ENCODE peak calls at places on chromosomes 3 and 15, in four cellular contexts. One of them, this sample, is unnamed.

GRCh38 chr3:98557324-98558010 is 25.7 kb downstream of the GPR15 start:
- DNase-seq in HEK293T: no peak
- DNase-seq in HepG2: no peak
- DNase-seq in K562: no peak
- DNase-seq in this sample: no peak

GRCh38 chr3:52186729-52187128 is 11.2 kb upstream of the ALAS1 start:
- DNase-seq in HEK293T: no peak
- DNase-seq in HepG2: no peak
- DNase-seq in K562: no peak
- DNase-seq in this sample: no peak

GRCh38 chr3:53028641-53029040 is 17.2 kb downstream of the SFMBT1 start:
- DNase-seq in HEK293T: no peak
- DNase-seq in HepG2: no peak
- DNase-seq in K562: no peak
- DNase-seq in this sample: no peak

GRCh38 chr15:24292837-24293236 is 382.7 kb upstream of the NPAP1 start:
- DNase-seq in HEK293T: no peak
- DNase-seq in HepG2: no peak
- DNase-seq in K562: no peak
- DNase-seq in this sample: no peak

GRCh38 chr3:133663569-133664313 is 2.0 kb upstream of the TOPBP1 start:
- DNase-seq in HEK293T: peak; percentile 63
- DNase-seq in HepG2: peak; percentile 82
- DNase-seq in K562: peak; percentile 39
- DNase-seq in this sample: no peak

GRCh38 chr3:39237012-39237411 is 42.8 kb downstream of the CX3CR1 start:
- DNase-seq in HEK293T: no peak
- DNase-seq in HepG2: no peak
- DNase-seq in K562: no peak
- DNase-seq in this sample: no peak

GRCh38 chr15:55916666-55917409 is 76.6 kb downstream of the NEDD4 start:
- DNase-seq in HEK293T: no peak
- DNase-seq in HepG2: no peak
- DNase-seq in K562: no peak
- DNase-seq in this sample: no peak

GRCh38 chr15:73600413-73601050 is 32.7 kb downstream of the NPTN start:
- DNase-seq in HEK293T: no peak
- DNase-seq in HepG2: no peak
- DNase-seq in K562: no peak
- DNase-seq in this sample: no peak

GRCh38 chr3:48662753-48663488 is at the start of gene CELSR3:
- DNase-seq in HEK293T: peak; percentile 69
- DNase-seq in HepG2: peak; percentile 69
- DNase-seq in K562: peak; percentile 46
- DNase-seq in this sample: peak; percentile 89

GRCh38 chr15:40100133-40100946 is 8.3 kb downstream of the BMF start:
- DNase-seq in HEK293T: no peak
- DNase-seq in HepG2: no peak
- DNase-seq in K562: no peak
- DNase-seq in this sample: no peak

GRCh38 chr3:14472471-14473351 is 67.4 kb downstream of the GRIP2 start:
- DNase-seq in HEK293T: no peak
- DNase-seq in HepG2: peak; percentile 20
- DNase-seq in K562: no peak
- DNase-seq in this sample: no peak

GRCh38 chr3:57572096-57572495 is 16.0 kb downstream of the PDE12 start:
- DNase-seq in HEK293T: no peak
- DNase-seq in HepG2: no peak
- DNase-seq in K562: no peak
- DNase-seq in this sample: no peak

GRCh38 chr3:40363681-40364080 is 23.3 kb upstream of the ENTPD3 start:
- DNase-seq in HEK293T: no peak
- DNase-seq in HepG2: no peak
- DNase-seq in K562: no peak
- DNase-seq in this sample: no peak

GRCh38 chr3:122514123-122515019 is at the start of gene KPNA1:
- DNase-seq in HEK293T: peak; percentile 94
- DNase-seq in HepG2: peak; percentile 76
- DNase-seq in K562: peak; percentile 83
- DNase-seq in this sample: peak; percentile 81

GRCh38 chr3:178562143-178562868 is 26.1 kb downstream of the KCNMB2 start:
- DNase-seq in HEK293T: no peak
- DNase-seq in HepG2: no peak
- DNase-seq in K562: no peak
- DNase-seq in this sample: no peak

GRCh38 chr3:177250108-177250507 is 52.8 kb upstream of the TBL1XR1 start:
- DNase-seq in HEK293T: no peak
- DNase-seq in HepG2: no peak
- DNase-seq in K562: no peak
- DNase-seq in this sample: no peak

GRCh38 chr3:98038876-98039275 is 3.8 kb upstream of the GABRR3 start:
- DNase-seq in HEK293T: no peak
- DNase-seq in HepG2: no peak
- DNase-seq in K562: no peak
- DNase-seq in this sample: no peak

GRCh38 chr3:190074817-190075216 is 45.9 kb downstream of the P3H2 start:
- DNase-seq in HEK293T: no peak
- DNase-seq in HepG2: no peak
- DNase-seq in K562: no peak
- DNase-seq in this sample: no peak

GRCh38 chr3:7999363-7999762 is 502.3 kb upstream of the LMCD1 start:
- DNase-seq in HEK293T: no peak
- DNase-seq in HepG2: no peak
- DNase-seq in K562: no peak
- DNase-seq in this sample: peak; percentile 49

GRCh38 chr15:95326689-95327525 is 1003.6 kb upstream of the NR2F2 start:
- DNase-seq in HEK293T: peak; percentile 69
- DNase-seq in HepG2: no peak
- DNase-seq in K562: no peak
- DNase-seq in this sample: peak; percentile 58

GRCh38 chr15:41692049-41692448 is 31.8 kb downstream of the MGA start:
- DNase-seq in HEK293T: no peak
- DNase-seq in HepG2: no peak
- DNase-seq in K562: no peak
- DNase-seq in this sample: no peak

GRCh38 chr3:46746711-46747110 is 29.0 kb upstream of the PRSS50 start:
- DNase-seq in HEK293T: no peak
- DNase-seq in HepG2: no peak
- DNase-seq in K562: no peak
- DNase-seq in this sample: no peak

GRCh38 chr3:4736284-4736861 is 242.9 kb upstream of the BHLHE40 start:
- DNase-seq in HEK293T: no peak
- DNase-seq in HepG2: no peak
- DNase-seq in K562: no peak
- DNase-seq in this sample: no peak

GRCh38 chr15:39859609-39860008 is 60.5 kb downstream of the GPR176 start:
- DNase-seq in HEK293T: no peak
- DNase-seq in HepG2: no peak
- DNase-seq in K562: no peak
- DNase-seq in this sample: no peak

GRCh38 chr3:62803276-62803675 is 71.9 kb downstream of the CADPS start:
- DNase-seq in HEK293T: no peak
- DNase-seq in HepG2: no peak
- DNase-seq in K562: no peak
- DNase-seq in this sample: no peak

GRCh38 chr3:30658328-30659052 is 52.1 kb downstream of the TGFBR2 start:
- DNase-seq in HEK293T: no peak
- DNase-seq in HepG2: peak; percentile 32
- DNase-seq in K562: no peak
- DNase-seq in this sample: no peak

GRCh38 chr3:134373942-134374790 is at the start of gene AMOTL2:
- DNase-seq in HEK293T: peak; percentile 91
- DNase-seq in HepG2: peak; percentile 89
- DNase-seq in K562: peak; percentile 68
- DNase-seq in this sample: peak; percentile 95

GRCh38 chr3:4471907-4472306 is 4.8 kb upstream of the SUMF1 start:
- DNase-seq in HEK293T: no peak
- DNase-seq in HepG2: no peak
- DNase-seq in K562: no peak
- DNase-seq in this sample: no peak

GRCh38 chr3:192812736-192813383 is 85.5 kb upstream of the FGF12 start:
- DNase-seq in HEK293T: peak; percentile 12
- DNase-seq in HepG2: peak; percentile 54
- DNase-seq in K562: no peak
- DNase-seq in this sample: no peak

GRCh38 chr15:70793694-70794093 is 30.3 kb upstream of the UACA start:
- DNase-seq in HEK293T: no peak
- DNase-seq in HepG2: no peak
- DNase-seq in K562: no peak
- DNase-seq in this sample: no peak

GRCh38 chr3:53680026-53680425 is 166.2 kb downstream of the CHDH start:
- DNase-seq in HEK293T: no peak
- DNase-seq in HepG2: no peak
- DNase-seq in K562: no peak
- DNase-seq in this sample: no peak

GRCh38 chr3:190088890-190089289 is 31.8 kb downstream of the P3H2 start:
- DNase-seq in HEK293T: no peak
- DNase-seq in HepG2: no peak
- DNase-seq in K562: no peak
- DNase-seq in this sample: no peak

GRCh38 chr3:183775781-183776180 is 49.6 kb downstream of the MAP6D1 start:
- DNase-seq in HEK293T: no peak
- DNase-seq in HepG2: no peak
- DNase-seq in K562: no peak
- DNase-seq in this sample: no peak

GRCh38 chr3:128282392-128283196 is 129.3 kb downstream of the EEFSEC start:
- DNase-seq in HEK293T: no peak
- DNase-seq in HepG2: no peak
- DNase-seq in K562: no peak
- DNase-seq in this sample: no peak

GRCh38 chr3:123871946-123872345 is 12.2 kb downstream of the MYLK start:
- DNase-seq in HEK293T: no peak
- DNase-seq in HepG2: no peak
- DNase-seq in K562: no peak
- DNase-seq in this sample: no peak

GRCh38 chr15:58466566-58466965 is 34.8 kb downstream of the LIPC start:
- DNase-seq in HEK293T: no peak
- DNase-seq in HepG2: no peak
- DNase-seq in K562: no peak
- DNase-seq in this sample: no peak

GRCh38 chr15:58467121-58467721 is 35.4 kb downstream of the LIPC start:
- DNase-seq in HEK293T: peak; percentile 26
- DNase-seq in HepG2: peak; percentile 83
- DNase-seq in K562: no peak
- DNase-seq in this sample: no peak

GRCh38 chr15:58465070-58465469 is 33.3 kb downstream of the LIPC start:
- DNase-seq in HEK293T: no peak
- DNase-seq in HepG2: no peak
- DNase-seq in K562: no peak
- DNase-seq in this sample: no peak

GRCh38 chr15:58467722-58468436 is 36.1 kb downstream of the LIPC start:
- DNase-seq in HEK293T: no peak
- DNase-seq in HepG2: peak; percentile 94
- DNase-seq in K562: no peak
- DNase-seq in this sample: no peak

GRCh38 chr15:58465866-58466517 is 34.2 kb downstream of the LIPC start:
- DNase-seq in HEK293T: no peak
- DNase-seq in HepG2: no peak
- DNase-seq in K562: no peak
- DNase-seq in this sample: no peak
- TF ChIP-seq ELF4 in HEK293T: no peak
- TF ChIP-seq ELF4 in HepG2: no peak
- TF ChIP-seq ELF4 in K562: no peak
- TF ChIP-seq ELF4 in this sample: no peak

GRCh38 chr15:75671684-75672083 is 24.0 kb downstream of the SNX33 start:
- DNase-seq in HEK293T: no peak
- DNase-seq in HepG2: no peak
- DNase-seq in K562: no peak
- DNase-seq in this sample: no peak

GRCh38 chr15:75672111-75672602 is 24.4 kb downstream of the SNX33 start:
- DNase-seq in HEK293T: no peak
- DNase-seq in HepG2: no peak
- DNase-seq in K562: no peak
- DNase-seq in this sample: no peak

GRCh38 chr15:75674366-75674765 is 26.7 kb downstream of the SNX33 start:
- DNase-seq in HEK293T: no peak
- DNase-seq in HepG2: no peak
- DNase-seq in K562: no peak
- DNase-seq in this sample: no peak

GRCh38 chr15:75673426-75674247 is 25.9 kb downstream of the SNX33 start:
- DNase-seq in HEK293T: no peak
- DNase-seq in HepG2: no peak
- DNase-seq in K562: no peak
- DNase-seq in this sample: no peak

GRCh38 chr15:75672646-75673425 is 25.1 kb downstream of the SNX33 start:
- DNase-seq in HEK293T: no peak
- DNase-seq in HepG2: no peak
- DNase-seq in K562: no peak
- DNase-seq in this sample: no peak
- TF ChIP-seq ELF4 in HEK293T: no peak
- TF ChIP-seq ELF4 in HepG2: no peak
- TF ChIP-seq ELF4 in K562: no peak
- TF ChIP-seq ELF4 in this sample: no peak

DNA sequence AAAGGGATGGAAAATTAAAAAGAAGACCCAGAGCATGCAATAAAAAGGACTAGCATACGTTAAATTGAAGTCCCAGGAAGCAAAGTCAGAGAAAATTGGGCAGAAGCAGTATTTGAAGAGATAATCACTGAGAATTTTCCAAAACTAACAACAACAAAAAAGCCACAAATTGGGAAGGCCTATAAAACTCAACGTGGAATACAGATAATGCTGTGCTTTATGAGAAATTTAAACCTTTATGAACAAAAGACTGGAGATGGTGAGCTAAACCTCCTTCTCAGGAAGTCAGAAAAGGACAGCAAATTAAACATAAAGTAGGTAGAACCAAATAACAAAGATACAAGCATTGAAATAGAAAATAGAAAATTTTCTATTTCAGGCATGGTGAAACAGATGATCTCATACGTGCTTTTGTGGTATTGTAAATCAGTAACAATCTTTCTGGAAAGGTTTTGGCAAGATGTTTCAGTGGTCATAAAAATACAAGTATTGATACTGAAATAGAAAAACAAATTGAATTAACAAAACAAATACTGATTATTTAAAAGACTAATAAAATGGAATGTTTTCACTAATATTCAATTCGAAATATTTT is 55.6 kb downstream of the LYSMD4 start:
- DNase-seq in HEK293T: no peak
- DNase-seq in HepG2: no peak
- DNase-seq in K562: no peak
- DNase-seq in this sample: no peak
- TF ChIP-seq ELF4 in HEK293T: no peak
- TF ChIP-seq ELF4 in HepG2: no peak
- TF ChIP-seq ELF4 in K562: no peak
- TF ChIP-seq ELF4 in this sample: no peak

GRCh38 chr3:125512135-125512920 is 7.7 kb downstream of the SNX4 start:
- DNase-seq in HEK293T: no peak
- DNase-seq in HepG2: no peak
- DNase-seq in K562: peak; percentile 8
- DNase-seq in this sample: no peak
- TF ChIP-seq ELF4 in HEK293T: no peak
- TF ChIP-seq ELF4 in HepG2: no peak
- TF ChIP-seq ELF4 in K562: no peak
- TF ChIP-seq ELF4 in this sample: no peak

This sample was measured in WTC11.